ENCODE peak calls at places on chromosomes 12 and 14, in seven cellular contexts. O is left ventricle myocardium inferior; M is naive thymus-derived CD4-positive, alpha-beta T cell; A is aorta; R is NT2/D1; Z is HCT116; D is hepatocyte. P is an unnamed sample. For H3K4me1, the result is how much of the 10 kb centered on the place peaks cover.

GRCh38 chr14:100406505-100407131 is 83.5 kb downstream of the SLC25A47 start:
- DNase-seq in D (peak), A (peak), Z (no peak), R (no peak), O (no peak), M (no peak), P (no peak)

GRCh38 chr14:101535232-101535631 is 26.1 kb upstream of the DIO3 start:
- DNase-seq in A (no peak), R (no peak), Z (no peak), D (peak), M (no peak), O (no peak), P (no peak)

GRCh38 chr14:100889641-100890040 is 13.9 kb downstream of the RTL1 start:
- DNase-seq in D (no peak), O (peak), Z (no peak), A (peak), M (no peak), R (no peak), P (no peak)

GRCh38 chr12:46535907-46536306 is 163.3 kb upstream of the SLC38A2 start:
- DNase-seq in D (no peak), A (no peak), Z (no peak), R (no peak), O (no peak), M (no peak), P (no peak)

GRCh38 chr14:101328412-101329149 is 232.7 kb upstream of the DIO3 start:
- DNase-seq in D (peak), M (no peak), R (no peak), O (no peak), Z (no peak), A (no peak), P (no peak)

GRCh38 chr14:70905316-70905715 is 1.9 kb upstream of the PCNX1 start:
- DNase-seq in M (no peak), A (no peak), Z (no peak), D (peak), O (peak), R (no peak), P (peak)

GRCh38 chr12:112482734-112483133 is 64.0 kb downstream of the PTPN11 start:
- DNase-seq in Z (no peak), D (no peak), R (no peak), O (no peak), M (no peak), A (no peak), P (no peak)

GRCh38 chr14:63375772-63376171 is 57.0 kb upstream of the GPHB5 start:
- DNase-seq in Z (no peak), A (no peak), M (no peak), R (no peak), D (no peak), O (no peak), P (peak)

GRCh38 chr12:57600395-57600794 is 4.2 kb upstream of the DTX3 start:
- DNase-seq in M (no peak), Z (no peak), D (no peak), R (no peak), A (no peak), O (no peak), P (no peak)

GRCh38 chr12:131089526-131090253 is 136.0 kb downstream of the ADGRD1 start:
- DNase-seq in R (no peak), A (peak), Z (no peak), D (no peak), O (no peak), M (no peak), P (no peak)

GRCh38 chr14:100398044-100398443 is 74.9 kb downstream of the SLC25A47 start:
- DNase-seq in D (peak), Z (no peak), A (no peak), O (no peak), R (no peak), M (no peak), P (no peak)

GRCh38 chr12:85755760-85756159 is 80.4 kb downstream of the RASSF9 start:
- DNase-seq in R (no peak), D (no peak), O (no peak), A (no peak), M (no peak), Z (no peak), P (peak)

GRCh38 chr12:93780115-93780641 is 103.0 kb downstream of the CRADD start:
- DNase-seq in Z (no peak), O (no peak), M (no peak), A (no peak), R (no peak), D (no peak), P (no peak)

GRCh38 chr12:62224601-62225000 is 35.6 kb upstream of the USP15 start:
- DNase-seq in A (no peak), O (no peak), M (no peak), R (no peak), Z (no peak), D (no peak), P (no peak)

GRCh38 chr14:103256406-103256805 is 77.6 kb upstream of the EIF5 start:
- DNase-seq in R (no peak), A (no peak), Z (no peak), O (no peak), D (no peak), M (no peak), P (no peak)

GRCh38 chr14:70018713-70019201 is 139.5 kb downstream of the SMOC1 start:
- DNase-seq in D (no peak), R (no peak), A (no peak), Z (no peak), O (peak), M (no peak), P (peak)

GRCh38 chr12:116339800-116340371 is 62.4 kb upstream of the MED13L start:
- DNase-seq in D (no peak), A (peak), Z (no peak), R (no peak), M (no peak), O (no peak), P (no peak)

GRCh38 chr14:94581127-94581999 is at the start of gene SERPINA5:
- DNase-seq in D (peak), Z (no peak), O (peak), R (no peak), A (peak), M (no peak), P (peak)

GRCh38 chr12:62640910-62641448 is 174.4 kb downstream of the MON2 start:
- DNase-seq in D (no peak), A (no peak), Z (no peak), O (no peak), M (no peak), R (no peak), P (peak)

GRCh38 chr12:42017036-42017435 is 127.6 kb downstream of the GXYLT1 start:
- DNase-seq in Z (no peak), A (no peak), R (no peak), O (no peak), M (no peak), D (no peak), P (no peak)

GRCh38 chr12:85688837-85689236 is 147.4 kb downstream of the RASSF9 start:
- DNase-seq in O (no peak), M (no peak), Z (no peak), R (peak), A (no peak), D (peak), P (peak)

GRCh38 chr12:46661161-46661845 is 164.5 kb downstream of the SLC38A4 start:
- DNase-seq in O (no peak), M (peak), R (peak), D (peak), Z (peak), A (no peak), P (peak)

GRCh38 chr14:97120204-97121120 is 323.3 kb downstream of the VRK1 start:
- DNase-seq in D (no peak), Z (no peak), A (no peak), O (no peak), M (peak), R (no peak), P (no peak)

GRCh38 chr14:79328863-79329262 is 882.4 kb downstream of the DIO2 start:
- DNase-seq in R (no peak), M (no peak), D (no peak), A (no peak), O (no peak), Z (no peak), P (no peak)

GRCh38 chr14:97747282-97747681 is 950.1 kb downstream of the VRK1 start:
- DNase-seq in A (no peak), M (no peak), R (peak), Z (no peak), O (no peak), D (no peak), P (no peak)

GRCh38 chr12:48999371-49000131 is at the start of gene DDN:
- DNase-seq in O (no peak), M (no peak), A (no peak), D (peak), R (no peak), Z (peak), P (peak)

GRCh38 chr12:67797316-67797741 is 148.8 kb downstream of the DYRK2 start:
- DNase-seq in M (no peak), A (no peak), D (no peak), Z (no peak), O (no peak), R (no peak), P (no peak)

GRCh38 chr14:80233489-80233888 is 22.2 kb upstream of the DIO2 start:
- DNase-seq in R (no peak), D (no peak), A (no peak), M (no peak), O (no peak), Z (no peak), P (peak)

GRCh38 chr14:63435838-63436237 is 107.3 kb downstream of the PPP2R5E start:
- DNase-seq in M (no peak), Z (no peak), R (no peak), A (peak), O (peak), D (peak), P (peak)

DNA sequence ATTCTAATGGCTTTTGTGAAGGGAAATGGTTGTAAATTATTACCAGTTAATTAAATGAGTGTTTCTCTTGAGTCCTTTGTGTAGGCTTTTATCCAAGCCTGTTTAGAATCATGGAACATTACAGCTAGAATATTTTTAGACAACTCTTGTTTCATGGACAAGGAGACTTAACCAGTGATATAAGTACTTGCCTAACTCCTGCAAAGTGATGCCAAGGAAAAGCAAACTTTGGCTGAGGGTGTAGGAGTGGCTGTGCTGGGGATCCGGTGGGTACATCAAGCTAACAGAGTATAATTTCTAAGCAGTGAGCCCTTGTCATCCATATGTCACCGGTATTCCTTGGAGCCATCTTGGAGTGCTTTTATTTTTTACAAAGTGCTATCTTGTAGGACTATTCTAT is 61.5 kb downstream of the PRKCH start:
- DNase-seq in R (no peak), D (no peak), A (no peak), Z (no peak), O (no peak), M (no peak), P (no peak)
- H3K4me1 ChIP-seq in R (under half), D (under half), A (under half), Z (under half), O (half or more), M (half or more), P (under half)

DNA sequence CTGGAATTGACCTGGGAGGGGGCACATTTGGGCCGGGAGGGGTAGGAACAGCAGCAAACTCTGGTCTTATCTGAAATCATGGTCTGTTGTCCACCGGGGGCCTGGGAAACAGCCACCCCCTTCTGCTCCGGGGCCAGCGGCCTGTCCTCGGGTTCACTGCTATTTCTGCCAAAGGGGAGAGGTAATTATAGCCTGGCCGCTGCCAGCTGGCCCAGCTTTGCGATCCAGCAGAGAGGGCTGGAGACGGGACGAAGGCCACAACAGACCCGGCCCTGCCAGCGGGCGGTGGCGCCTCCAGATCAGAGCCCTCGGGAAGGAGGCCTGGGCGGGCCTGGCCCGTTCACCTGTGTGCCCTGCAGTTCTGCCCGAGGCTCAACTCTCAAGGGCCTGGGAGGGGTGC is at the start of gene C14orf180:
- DNase-seq in Z (no peak), A (no peak), O (peak), M (no peak), R (no peak), D (no peak), P (no peak)
- H3K4me1 ChIP-seq in Z (under half), A (under half), O (half or more), M (under half), R (under half), D (half or more), P (half or more)

DNA sequence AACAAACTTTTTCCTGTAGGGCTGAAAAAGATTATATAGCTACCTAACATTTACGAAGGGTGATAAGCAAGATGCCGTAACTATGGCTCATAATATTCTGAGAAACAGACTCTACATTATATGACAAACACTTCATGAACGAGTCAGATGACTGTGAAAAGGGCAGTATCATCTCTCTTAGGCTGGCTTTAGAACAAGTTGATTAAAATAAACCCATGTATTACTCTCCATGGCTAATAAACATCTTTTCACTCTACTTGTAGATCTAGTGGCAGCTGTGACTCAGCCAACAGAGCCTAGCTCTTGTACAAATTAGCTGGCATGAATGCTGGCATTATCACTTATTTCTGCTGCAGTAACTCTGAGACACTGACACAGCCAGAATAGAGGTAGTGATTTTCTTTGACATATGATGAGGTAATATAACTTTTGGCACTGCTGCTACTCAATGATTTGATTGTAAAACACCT is 47.1 kb downstream of the SLC2A13 start:
- DNase-seq in O (no peak), A (no peak), M (no peak), Z (no peak), R (no peak), D (peak), P (no peak)
- H3K4me1 ChIP-seq in O (half or more), A (under half), M (under half), Z (under half), R (under half), D (under half), P (under half)

DNA sequence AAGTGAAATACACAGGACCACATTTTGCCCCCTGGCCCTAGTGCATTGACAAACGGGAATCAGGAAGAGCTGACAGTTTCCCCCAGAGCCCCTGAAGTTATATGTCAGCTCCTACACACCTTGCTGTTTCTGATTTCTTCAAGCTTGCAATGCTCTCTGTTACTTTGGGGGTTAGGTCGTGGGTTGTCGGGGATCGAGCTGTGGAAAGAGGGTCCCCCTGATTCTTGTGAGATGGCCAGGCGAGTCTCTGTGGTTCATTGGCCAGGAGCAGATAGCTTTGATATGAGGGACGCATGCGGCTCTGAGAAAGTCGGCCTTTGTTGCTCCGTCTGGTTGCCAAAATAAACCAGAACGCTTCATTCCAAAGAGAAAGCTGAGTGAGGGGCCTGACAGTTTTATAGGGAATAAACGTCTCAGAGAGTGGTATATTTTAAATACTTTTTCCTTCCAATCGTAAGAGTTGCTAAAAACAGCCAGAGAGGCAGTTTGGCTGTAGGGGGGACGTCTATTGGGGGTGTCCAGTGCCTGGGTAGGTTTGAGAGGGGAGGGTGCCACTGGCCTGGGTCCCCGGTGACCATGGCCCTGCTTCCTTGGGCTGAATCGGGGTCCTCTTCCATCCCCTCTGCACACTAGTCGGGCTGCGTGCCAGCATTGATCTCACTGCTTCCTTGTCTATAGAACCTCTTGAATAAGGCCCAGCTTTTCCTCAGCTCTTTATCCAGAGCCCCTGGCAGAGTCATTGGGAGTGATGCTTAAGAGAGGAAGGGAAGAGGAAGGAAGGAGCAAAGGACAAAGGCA is 18.9 kb downstream of the CCND2 start:
- DNase-seq in O (no peak), Z (no peak), R (no peak), A (no peak), M (no peak), D (no peak), P (no peak)
- H3K4me1 ChIP-seq in O (half or more), Z (under half), R (under half), A (under half), M (under half), D (under half), P (under half)

GRCh38 chr12:121794532-121795028 is 1.1 kb upstream of the RHOF start:
- DNase-seq in A (no peak), Z (no peak), M (no peak), D (no peak), O (no peak), R (no peak), P (no peak)
- H3K4me1 ChIP-seq in A (under half), Z (half or more), M (under half), D (under half), O (half or more), R (under half), P (half or more)

DNA sequence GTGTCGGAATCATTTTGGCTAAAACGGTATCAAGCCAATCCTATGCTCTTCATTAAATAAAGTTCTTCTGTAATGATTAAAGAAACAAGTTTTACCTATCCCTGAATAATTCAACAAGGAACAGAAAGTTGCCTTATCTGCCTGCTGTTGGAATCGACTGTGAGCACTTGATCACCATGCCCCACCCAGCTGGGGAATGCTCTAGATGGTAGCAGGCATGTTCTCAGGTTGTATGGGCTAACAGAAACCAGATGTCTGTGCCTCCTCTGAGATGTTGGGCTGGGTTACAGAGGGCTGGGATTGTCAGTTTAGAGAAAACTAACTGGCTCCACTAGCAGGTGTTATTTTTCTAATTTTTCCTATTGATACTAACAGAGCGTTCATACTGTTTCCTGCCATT is 28.9 kb downstream of the RTRAF start:
- DNase-seq in Z (no peak), O (no peak), R (no peak), D (peak), M (no peak), A (no peak), P (peak)
- H3K4me1 ChIP-seq in Z (under half), O (half or more), R (under half), D (under half), M (under half), A (under half), P (under half)

GRCh38 chr12:24605916-24606315 is 343.0 kb downstream of the BCAT1 start:
- DNase-seq in O (no peak), Z (no peak), M (no peak), R (no peak), A (no peak), D (no peak), P (no peak)
- H3K4me1 ChIP-seq in O (under half), Z (under half), M (under half), R (under half), A (under half), D (under half), P (under half)

GRCh38 chr12:82186282-82186681 is 171.9 kb downstream of the CCDC59 start:
- DNase-seq in D (no peak), Z (no peak), O (no peak), A (no peak), M (no peak), R (no peak), P (no peak)
- H3K4me1 ChIP-seq in D (under half), Z (under half), O (under half), A (under half), M (under half), R (under half), P (under half)

GRCh38 chr12:5806376-5807089 is 138.5 kb downstream of the ANO2 start:
- DNase-seq in A (no peak), D (no peak), R (no peak), Z (no peak), O (no peak), M (no peak), P (peak)

GRCh38 chr12:5807538-5808219 is 137.4 kb downstream of the ANO2 start:
- DNase-seq in A (no peak), Z (no peak), M (no peak), O (no peak), R (no peak), D (no peak), P (no peak)

GRCh38 chr12:5808956-5809355 is 136.1 kb downstream of the ANO2 start:
- DNase-seq in M (no peak), R (no peak), A (no peak), O (no peak), Z (peak), D (peak), P (peak)

GRCh38 chr12:5809586-5809985 is 135.5 kb downstream of the ANO2 start:
- DNase-seq in M (no peak), Z (no peak), R (no peak), O (no peak), D (no peak), A (no peak), P (no peak)

DNA sequence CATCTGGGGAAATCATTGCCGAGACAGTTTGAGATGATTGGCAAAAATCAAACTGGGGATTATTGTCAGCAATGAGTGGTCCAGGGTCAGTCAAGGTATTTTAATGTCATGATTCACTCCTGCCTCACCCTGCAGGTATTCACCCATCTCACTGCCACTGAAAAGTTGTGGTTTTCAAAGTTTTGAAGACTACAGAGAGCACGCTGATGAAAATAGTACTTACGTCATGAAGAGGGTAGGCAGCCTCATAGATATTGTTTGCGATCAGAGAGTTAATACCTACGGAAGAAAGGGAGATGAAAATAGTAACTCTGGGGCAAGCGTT is 138.0 kb downstream of the ANO2 start:
- DNase-seq in Z (peak), O (no peak), R (no peak), M (no peak), A (no peak), D (no peak), P (no peak)
- H3K4me1 ChIP-seq in Z (under half), O (under half), R (under half), M (under half), A (under half), D (under half), P (under half)

P was measured in adipocyte.